ENCODE peak calls at places on chromosomes 6 and 20, in nine cellular contexts. E is RPMI8226; F is NCI-H774; S is LHCN-M2; U is left cardiac atrium; C is NCI-H2081; O is D341Med; A is activated CD8-positive, alpha-beta T cell treated with anti-CD3 and anti-CD28 coated beads, Interleukin-2, amount 10 ng/mL, durations not matched to agents 7 days and 5 days; W is foreskin fibroblast. T is an unnamed sample.

GRCh38 chr20:6122873-6123649 is at the start of gene FERMT1:
- DNase-seq in S (peak), W (peak), E (peak), U (peak), C (peak), A (peak), F (peak), O (peak), T (peak)

GRCh38 chr6:76162811-76163210 is 90.3 kb upstream of the IMPG1 start:
- DNase-seq in W (no peak), S (no peak), O (no peak), F (no peak), E (no peak), U (no peak), A (no peak), C (no peak), T (no peak)

GRCh38 chr20:47865451-47865850 is 80.2 kb upstream of the SULF2 start:
- DNase-seq in U (no peak), O (no peak), E (peak), C (no peak), A (no peak), S (no peak), W (no peak), F (no peak), T (no peak)

GRCh38 chr6:148223424-148223842 is 119.2 kb upstream of the SASH1 start:
- DNase-seq in W (no peak), S (peak), E (no peak), F (no peak), U (no peak), O (no peak), C (no peak), A (no peak), T (no peak)

GRCh38 chr6:48564036-48564820 is 453.2 kb upstream of the PTCHD4 start:
- DNase-seq in O (no peak), U (no peak), E (no peak), F (no peak), S (no peak), C (no peak), W (no peak), A (no peak), T (no peak)

GRCh38 chr6:26400626-26401025 is 1.4 kb upstream of the BTN3A1 start:
- DNase-seq in F (no peak), A (no peak), U (no peak), W (no peak), O (no peak), E (peak), S (no peak), C (no peak), T (no peak)

GRCh38 chr6:151482290-151482689 is 11.5 kb upstream of the CCDC170 start:
- DNase-seq in A (no peak), F (no peak), U (no peak), W (no peak), C (no peak), S (no peak), E (peak), O (no peak), T (no peak)

GRCh38 chr6:134925800-134926199 is 24.1 kb downstream of the ALDH8A1 start:
- DNase-seq in C (no peak), U (no peak), F (no peak), A (no peak), O (no peak), E (no peak), S (no peak), W (peak), T (no peak)

GRCh38 chr6:102015431-102015830 is 621.9 kb downstream of the GRIK2 start:
- DNase-seq in W (no peak), C (no peak), E (no peak), A (no peak), F (no peak), U (no peak), O (no peak), S (no peak), T (no peak)

GRCh38 chr20:50848341-50848808 is 53.5 kb downstream of the BCAS4 start:
- DNase-seq in E (peak), W (peak), O (no peak), C (no peak), U (peak), S (no peak), A (no peak), F (no peak), T (no peak)

GRCh38 chr20:10604865-10605440 is 68.8 kb downstream of the JAG1 start:
- DNase-seq in C (no peak), O (no peak), F (no peak), S (peak), E (no peak), U (no peak), A (no peak), W (no peak), T (no peak)

GRCh38 chr6:41536884-41537347 is 9.3 kb upstream of the FOXP4 start:
- DNase-seq in A (no peak), C (peak), F (peak), W (no peak), U (peak), E (peak), S (no peak), O (no peak), T (peak)

GRCh38 chr6:169075211-169075621 is 178.4 kb downstream of the THBS2 start:
- DNase-seq in O (no peak), A (no peak), S (no peak), C (no peak), F (no peak), E (no peak), U (peak), W (peak), T (no peak)

GRCh38 chr6:80608881-80609280 is 502.4 kb downstream of the BCKDHB start:
- DNase-seq in E (no peak), O (no peak), W (no peak), A (no peak), U (no peak), F (no peak), S (peak), C (no peak), T (no peak)

GRCh38 chr6:6586671-6587526 is 1.6 kb upstream of the LY86 start:
- DNase-seq in E (peak), U (no peak), C (no peak), O (no peak), W (no peak), A (no peak), F (no peak), S (no peak), T (no peak)

GRCh38 chr6:26454641-26455040 is 3.1 kb upstream of the BTN2A1 start:
- DNase-seq in S (no peak), C (no peak), F (no peak), E (no peak), U (no peak), A (no peak), O (no peak), W (no peak), T (no peak)

GRCh38 chr6:30790734-30791383 is 46.5 kb upstream of the IER3 start:
- DNase-seq in E (no peak), F (no peak), O (no peak), U (no peak), S (no peak), W (no peak), C (no peak), A (no peak), T (no peak)

T was measured in SJCRH30.